ENCODE peak calls at places on chromosomes 6 and 20, in four cellular contexts. One of them, this sample, is unnamed.

GRCh38 chr6:145080651-145081050 is 654.7 kb downstream of the EPM2A start:
- DNase-seq in HCT116: no peak
- DNase-seq in spleen: no peak
- DNase-seq in foreskin fibroblast: no peak
- DNase-seq in this sample: no peak

GRCh38 chr6:46491789-46492547 is 719 bp upstream of the RCAN2 start:
- DNase-seq in foreskin fibroblast: no peak
- DNase-seq in spleen: peak
- DNase-seq in HCT116: peak
- DNase-seq in this sample: no peak

GRCh38 chr6:165135889-165136288 is 173.5 kb downstream of the C6orf118 start:
- DNase-seq in spleen: no peak
- DNase-seq in foreskin fibroblast: no peak
- DNase-seq in HCT116: no peak
- DNase-seq in this sample: no peak

GRCh38 chr6:42790549-42791181 is 8.8 kb downstream of the BICRAL start:
- DNase-seq in foreskin fibroblast: no peak
- DNase-seq in spleen: no peak
- DNase-seq in HCT116: no peak
- DNase-seq in this sample: no peak

GRCh38 chr6:136647363-136647763 is 97.1 kb upstream of the MAP7 start:
- DNase-seq in foreskin fibroblast: peak
- DNase-seq in HCT116: no peak
- DNase-seq in spleen: no peak
- DNase-seq in this sample: no peak

GRCh38 chr6:125808060-125808459 is 17.3 kb downstream of the NCOA7 start:
- DNase-seq in HCT116: no peak
- DNase-seq in foreskin fibroblast: no peak
- DNase-seq in spleen: no peak
- DNase-seq in this sample: no peak

GRCh38 chr20:38127011-38127621 is 38.0 kb downstream of the TGM2 start:
- DNase-seq in spleen: peak
- DNase-seq in foreskin fibroblast: peak
- DNase-seq in HCT116: peak
- DNase-seq in this sample: peak

GRCh38 chr20:16555754-16556153 is 17.5 kb downstream of the KIF16B start:
- DNase-seq in foreskin fibroblast: no peak
- DNase-seq in HCT116: no peak
- DNase-seq in spleen: no peak
- DNase-seq in this sample: no peak

GRCh38 chr20:31517373-31517772 is 3.1 kb downstream of the HM13 start:
- DNase-seq in foreskin fibroblast: peak
- DNase-seq in spleen: no peak
- DNase-seq in HCT116: peak
- DNase-seq in this sample: peak

GRCh38 chr20:23048283-23049200 is 930 bp downstream of the THBD start:
- DNase-seq in foreskin fibroblast: peak
- DNase-seq in HCT116: no peak
- DNase-seq in spleen: peak
- DNase-seq in this sample: no peak

GRCh38 chr6:44217332-44218143 is 812 bp downstream of the MYMX start:
- DNase-seq in foreskin fibroblast: no peak
- DNase-seq in HCT116: no peak
- DNase-seq in spleen: no peak
- DNase-seq in this sample: no peak

GRCh38 chr6:37168809-37169457 is 1.0 kb upstream of the PIM1 start:
- DNase-seq in spleen: no peak
- DNase-seq in HCT116: no peak
- DNase-seq in foreskin fibroblast: peak
- DNase-seq in this sample: peak

GRCh38 chr6:26033942-26034354 is 53.3 kb upstream of the HFE start:
- DNase-seq in foreskin fibroblast: no peak
- DNase-seq in spleen: no peak
- DNase-seq in HCT116: no peak
- DNase-seq in this sample: no peak

GRCh38 chr6:29414588-29414987 is at the start of gene OR12D1:
- DNase-seq in foreskin fibroblast: no peak
- DNase-seq in spleen: no peak
- DNase-seq in HCT116: peak
- DNase-seq in this sample: no peak

GRCh38 chr6:134928151-134928917 is 21.6 kb downstream of the ALDH8A1 start:
- DNase-seq in spleen: no peak
- DNase-seq in foreskin fibroblast: no peak
- DNase-seq in HCT116: no peak
- DNase-seq in this sample: no peak

GRCh38 chr20:52614036-52614863 is 357.9 kb upstream of the TSHZ2 start:
- DNase-seq in HCT116: no peak
- DNase-seq in spleen: no peak
- DNase-seq in foreskin fibroblast: no peak
- DNase-seq in this sample: no peak

GRCh38 chr6:85006362-85006761 is 242.0 kb upstream of the TBX18 start:
- DNase-seq in foreskin fibroblast: peak
- DNase-seq in HCT116: no peak
- DNase-seq in spleen: no peak
- DNase-seq in this sample: no peak

GRCh38 chr6:17768388-17768787 is 61.7 kb upstream of the NUP153 start:
- DNase-seq in spleen: no peak
- DNase-seq in HCT116: no peak
- DNase-seq in foreskin fibroblast: peak
- DNase-seq in this sample: no peak

GRCh38 chr20:17635846-17636245 is 46.2 kb downstream of the RRBP1 start:
- DNase-seq in HCT116: no peak
- DNase-seq in spleen: no peak
- DNase-seq in foreskin fibroblast: no peak
- DNase-seq in this sample: no peak

GRCh38 chr20:9360427-9360826 is 154.0 kb upstream of the LAMP5 start:
- DNase-seq in HCT116: no peak
- DNase-seq in spleen: no peak
- DNase-seq in foreskin fibroblast: no peak
- DNase-seq in this sample: no peak
- TF ChIP-seq CTCF in HCT116: no peak
- TF ChIP-seq CTCF in spleen: no peak
- TF ChIP-seq CTCF in foreskin fibroblast: no peak
- TF ChIP-seq CTCF in this sample: no peak

GRCh38 chr6:167345960-167346359 is 21.1 kb downstream of the TTLL2 start:
- DNase-seq in spleen: no peak
- DNase-seq in foreskin fibroblast: no peak
- DNase-seq in HCT116: no peak
- DNase-seq in this sample: no peak

GRCh38 chr6:167350322-167350721 is 25.4 kb downstream of the TTLL2 start:
- DNase-seq in spleen: peak
- DNase-seq in foreskin fibroblast: no peak
- DNase-seq in HCT116: no peak
- DNase-seq in this sample: no peak

GRCh38 chr6:167349816-167350215 is 24.9 kb downstream of the TTLL2 start:
- DNase-seq in foreskin fibroblast: no peak
- DNase-seq in HCT116: no peak
- DNase-seq in spleen: no peak
- DNase-seq in this sample: no peak

GRCh38 chr6:167350731-167351655 is 26.1 kb downstream of the TTLL2 start:
- DNase-seq in HCT116: peak
- DNase-seq in foreskin fibroblast: peak
- DNase-seq in spleen: peak
- DNase-seq in this sample: no peak

DNA sequence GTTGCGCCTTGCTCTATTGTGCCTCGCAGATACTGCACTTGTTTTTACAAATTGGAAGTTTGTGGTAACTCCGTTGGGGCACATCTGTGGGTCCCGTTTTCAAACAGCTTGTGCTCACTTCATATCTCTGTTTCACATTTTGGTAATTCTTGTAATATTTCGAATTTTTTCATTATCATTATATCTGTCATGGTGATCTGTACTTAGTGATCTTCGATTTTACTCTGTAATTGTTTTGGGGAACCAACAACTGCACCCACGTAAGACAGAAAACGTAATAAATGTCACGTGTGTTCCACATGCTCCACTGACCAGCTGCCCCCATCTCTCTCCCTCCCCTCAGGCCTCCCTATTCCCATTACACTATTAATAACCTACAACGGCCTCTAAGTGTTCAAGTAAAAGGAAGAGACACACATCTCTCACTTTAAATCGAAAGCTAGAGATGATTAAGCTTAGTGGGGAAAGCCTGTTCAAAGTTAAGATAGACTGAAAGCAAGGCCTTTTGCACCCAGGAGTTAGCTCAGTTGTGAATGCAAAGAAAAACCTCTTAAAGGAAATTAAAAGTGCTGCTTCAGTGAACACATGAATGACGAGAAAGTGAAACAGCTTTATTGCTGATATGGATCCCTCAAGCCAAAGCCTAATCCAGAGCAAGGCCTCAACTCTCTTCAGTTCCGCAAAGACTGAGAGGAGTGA is 26.9 kb downstream of the TTLL2 start:
- DNase-seq in foreskin fibroblast: no peak
- DNase-seq in spleen: no peak
- DNase-seq in HCT116: no peak
- DNase-seq in this sample: no peak
- TF ChIP-seq CTCF in foreskin fibroblast: no peak
- TF ChIP-seq CTCF in spleen: no peak
- TF ChIP-seq CTCF in HCT116: no peak
- TF ChIP-seq CTCF in this sample: no peak

GRCh38 chr20:63440366-63440955 is 32.0 kb downstream of the KCNQ2 start:
- DNase-seq in HCT116: no peak
- DNase-seq in spleen: no peak
- DNase-seq in foreskin fibroblast: no peak
- DNase-seq in this sample: no peak

GRCh38 chr20:63443606-63444395 is 28.7 kb downstream of the KCNQ2 start:
- DNase-seq in spleen: no peak
- DNase-seq in foreskin fibroblast: no peak
- DNase-seq in HCT116: no peak
- DNase-seq in this sample: no peak

GRCh38 chr20:63439866-63440265 is 32.6 kb downstream of the KCNQ2 start:
- DNase-seq in HCT116: no peak
- DNase-seq in spleen: no peak
- DNase-seq in foreskin fibroblast: no peak
- DNase-seq in this sample: no peak

GRCh38 chr20:63441136-63441776 is 31.2 kb downstream of the KCNQ2 start:
- DNase-seq in HCT116: no peak
- DNase-seq in spleen: no peak
- DNase-seq in foreskin fibroblast: no peak
- DNase-seq in this sample: no peak

GRCh38 chr20:63441777-63442493 is 30.5 kb downstream of the KCNQ2 start:
- DNase-seq in HCT116: peak
- DNase-seq in foreskin fibroblast: no peak
- DNase-seq in spleen: no peak
- DNase-seq in this sample: peak
- TF ChIP-seq CTCF in HCT116: peak
- TF ChIP-seq CTCF in foreskin fibroblast: no peak
- TF ChIP-seq CTCF in spleen: no peak
- TF ChIP-seq CTCF in this sample: peak

DNA sequence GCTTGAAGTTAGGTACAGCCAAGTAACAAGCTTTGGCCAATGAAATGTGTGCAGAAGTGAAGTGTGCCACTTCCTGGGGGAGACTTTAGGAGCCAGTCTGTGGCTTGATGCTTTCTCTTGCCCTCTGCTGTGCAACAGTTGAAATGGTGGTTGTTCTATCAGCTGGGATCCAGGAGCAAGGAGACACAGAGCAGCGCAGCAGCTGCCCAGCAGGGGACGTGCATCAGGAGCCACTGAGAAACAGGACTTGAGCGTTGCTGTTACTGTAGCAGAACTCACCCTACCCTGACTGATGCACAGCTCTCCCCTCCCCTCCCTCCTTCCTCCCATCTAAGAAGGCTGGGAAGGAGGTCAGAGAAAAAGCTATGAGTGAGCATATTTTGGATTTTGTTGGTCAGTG is 18.9 kb upstream of the CCN5 start:
- DNase-seq in HCT116: no peak
- DNase-seq in spleen: no peak
- DNase-seq in foreskin fibroblast: no peak
- DNase-seq in this sample: no peak
- TF ChIP-seq CTCF in HCT116: no peak
- TF ChIP-seq CTCF in spleen: no peak
- TF ChIP-seq CTCF in foreskin fibroblast: no peak
- TF ChIP-seq CTCF in this sample: peak

GRCh38 chr6:169865346-169866139 is 114.1 kb downstream of the ERMARD start:
- DNase-seq in foreskin fibroblast: no peak
- DNase-seq in spleen: peak
- DNase-seq in HCT116: no peak
- DNase-seq in this sample: no peak

GRCh38 chr6:169862464-169863148 is 111.2 kb downstream of the ERMARD start:
- DNase-seq in foreskin fibroblast: no peak
- DNase-seq in HCT116: no peak
- DNase-seq in spleen: peak
- DNase-seq in this sample: no peak

GRCh38 chr6:169863149-169863525 is 111.7 kb downstream of the ERMARD start:
- DNase-seq in foreskin fibroblast: no peak
- DNase-seq in spleen: peak
- DNase-seq in HCT116: no peak
- DNase-seq in this sample: no peak

GRCh38 chr6:169864148-169865030 is 113.0 kb downstream of the ERMARD start:
- DNase-seq in HCT116: no peak
- DNase-seq in spleen: peak
- DNase-seq in foreskin fibroblast: no peak
- DNase-seq in this sample: no peak

DNA sequence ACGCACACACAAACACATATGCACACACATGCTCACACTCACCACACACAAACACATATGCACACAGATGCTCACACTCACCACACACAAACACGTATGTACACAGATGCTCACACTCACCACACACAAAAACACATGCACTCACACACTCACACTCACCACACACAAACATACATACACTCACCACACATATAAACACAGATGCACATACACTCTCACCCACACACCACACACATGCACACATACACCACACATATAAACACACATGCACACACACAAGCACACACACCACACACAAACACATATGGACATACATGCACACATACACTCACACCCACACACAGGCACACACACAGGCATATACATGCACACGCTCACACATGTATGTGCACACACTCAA is 112.3 kb downstream of the ERMARD start:
- DNase-seq in foreskin fibroblast: no peak
- DNase-seq in spleen: no peak
- DNase-seq in HCT116: no peak
- DNase-seq in this sample: no peak
- TF ChIP-seq CTCF in foreskin fibroblast: no peak
- TF ChIP-seq CTCF in spleen: no peak
- TF ChIP-seq CTCF in HCT116: no peak
- TF ChIP-seq CTCF in this sample: no peak

GRCh38 chr6:30513451-30513850 is 24.1 kb downstream of the HLA-E start:
- DNase-seq in foreskin fibroblast: no peak
- DNase-seq in spleen: no peak
- DNase-seq in HCT116: no peak
- DNase-seq in this sample: no peak

GRCh38 chr6:30508890-30509736 is 19.8 kb downstream of the HLA-E start:
- DNase-seq in HCT116: no peak
- DNase-seq in foreskin fibroblast: no peak
- DNase-seq in spleen: no peak
- DNase-seq in this sample: peak

GRCh38 chr6:30511147-30511546 is 21.8 kb downstream of the HLA-E start:
- DNase-seq in spleen: no peak
- DNase-seq in HCT116: no peak
- DNase-seq in foreskin fibroblast: no peak
- DNase-seq in this sample: no peak

GRCh38 chr6:30507849-30508843 is 18.8 kb downstream of the HLA-E start:
- DNase-seq in foreskin fibroblast: no peak
- DNase-seq in spleen: no peak
- DNase-seq in HCT116: no peak
- DNase-seq in this sample: no peak

GRCh38 chr6:30510419-30510818 is 21.1 kb downstream of the HLA-E start:
- DNase-seq in HCT116: no peak
- DNase-seq in foreskin fibroblast: no peak
- DNase-seq in spleen: no peak
- DNase-seq in this sample: no peak
- TF ChIP-seq CTCF in HCT116: no peak
- TF ChIP-seq CTCF in foreskin fibroblast: no peak
- TF ChIP-seq CTCF in spleen: no peak
- TF ChIP-seq CTCF in this sample: no peak